ENCODE peak calls at places on chromosomes 5 and 9, in four cellular contexts. V, J, T and S are unnamed samples. For H3K27me3, the result is how much of the 10 kb centered on the place peaks cover.

GRCh38 chr9:13064060-13064459 is 215.4 kb downstream of the MPDZ start:
- DNase-seq in V (no peak), J (no peak), T (no peak), S (no peak)

GRCh38 chr5:37071901-37072581 is 177.1 kb downstream of the CPLANE1 start:
- DNase-seq in V (peak), J (no peak), T (no peak), S (no peak)

GRCh38 chr9:92626484-92626883 is 43.4 kb downstream of the IPPK start:
- DNase-seq in V (no peak), J (no peak), T (no peak), S (no peak)

GRCh38 chr5:150111121-150111520 is 24.8 kb upstream of the CSF1R start:
- DNase-seq in V (no peak), J (no peak), T (no peak), S (no peak)

GRCh38 chr9:115553082-115553481 is 435.1 kb upstream of the TNC start:
- DNase-seq in V (no peak), J (no peak), T (no peak), S (peak)

GRCh38 chr9:118928723-118929122 is 440.5 kb downstream of the BRINP1 start:
- DNase-seq in V (no peak), J (no peak), T (no peak), S (peak)

GRCh38 chr9:79583957-79584654 is 12.3 kb downstream of the TLE4 start:
- DNase-seq in V (no peak), J (no peak), T (no peak), S (no peak)

GRCh38 chr5:151123897-151124751 is 33.5 kb downstream of the ANXA6 start:
- DNase-seq in V (no peak), J (no peak), T (peak), S (no peak)

GRCh38 chr9:27065288-27065687 is 43.7 kb upstream of the TEK start:
- DNase-seq in V (peak), J (no peak), T (no peak), S (no peak)

GRCh38 chr9:82604947-82605656 is 457.8 kb downstream of the RASEF start:
- DNase-seq in V (peak), J (no peak), T (no peak), S (no peak)

GRCh38 chr5:87002485-87002884 is 265.2 kb upstream of the RASA1 start:
- DNase-seq in V (no peak), J (no peak), T (no peak), S (no peak)

GRCh38 chr9:133835273-133835901 is 97.2 kb upstream of the SARDH start:
- DNase-seq in V (no peak), J (no peak), T (no peak), S (no peak)

GRCh38 chr9:77810637-77811119 is 162.6 kb upstream of the GNA14 start:
- DNase-seq in V (no peak), J (no peak), T (no peak), S (no peak)

GRCh38 chr5:142293486-142293885 is 31.3 kb downstream of the SPRY4 start:
- DNase-seq in V (peak), J (no peak), T (no peak), S (no peak)

GRCh38 chr5:154479160-154479943 is 1.3 kb upstream of the HAND1 start:
- DNase-seq in V (no peak), J (no peak), T (no peak), S (no peak)

GRCh38 chr9:4138180-4138579 is 161.7 kb downstream of the GLIS3 start:
- DNase-seq in V (no peak), J (no peak), T (no peak), S (no peak)

GRCh38 chr5:68333649-68334549 is 118.3 kb downstream of the PIK3R1 start:
- DNase-seq in V (peak), J (no peak), T (no peak), S (no peak)

GRCh38 chr5:133885566-133885965 is 82.9 kb downstream of the C5orf15 start:
- DNase-seq in V (no peak), J (no peak), T (no peak), S (no peak)

GRCh38 chr9:122456123-122456522 is 21.6 kb downstream of the OR1J1 start:
- DNase-seq in V (no peak), J (no peak), T (no peak), S (no peak)

GRCh38 chr9:2321523-2322148 is 300.0 kb upstream of the VLDLR start:
- DNase-seq in V (no peak), J (no peak), T (no peak), S (no peak)

GRCh38 chr9:78682206-78682605 is 385.3 kb downstream of the PSAT1 start:
- DNase-seq in V (no peak), J (no peak), T (no peak), S (no peak)

GRCh38 chr5:53730938-53731337 is 170.5 kb downstream of the NDUFS4 start:
- DNase-seq in V (no peak), J (no peak), T (no peak), S (no peak)

GRCh38 chr5:32100903-32101302 is 73.2 kb downstream of the GOLPH3 start:
- DNase-seq in V (no peak), J (no peak), T (no peak), S (no peak)

GRCh38 chr5:32100230-32100629 is 73.9 kb downstream of the GOLPH3 start:
- DNase-seq in V (no peak), J (no peak), T (no peak), S (no peak)

GRCh38 chr5:32098291-32098690 is 75.8 kb downstream of the GOLPH3 start:
- DNase-seq in V (no peak), J (no peak), T (no peak), S (no peak)

GRCh38 chr5:32098806-32099435 is 75.2 kb downstream of the GOLPH3 start:
- DNase-seq in V (no peak), J (no peak), T (no peak), S (no peak)

DNA sequence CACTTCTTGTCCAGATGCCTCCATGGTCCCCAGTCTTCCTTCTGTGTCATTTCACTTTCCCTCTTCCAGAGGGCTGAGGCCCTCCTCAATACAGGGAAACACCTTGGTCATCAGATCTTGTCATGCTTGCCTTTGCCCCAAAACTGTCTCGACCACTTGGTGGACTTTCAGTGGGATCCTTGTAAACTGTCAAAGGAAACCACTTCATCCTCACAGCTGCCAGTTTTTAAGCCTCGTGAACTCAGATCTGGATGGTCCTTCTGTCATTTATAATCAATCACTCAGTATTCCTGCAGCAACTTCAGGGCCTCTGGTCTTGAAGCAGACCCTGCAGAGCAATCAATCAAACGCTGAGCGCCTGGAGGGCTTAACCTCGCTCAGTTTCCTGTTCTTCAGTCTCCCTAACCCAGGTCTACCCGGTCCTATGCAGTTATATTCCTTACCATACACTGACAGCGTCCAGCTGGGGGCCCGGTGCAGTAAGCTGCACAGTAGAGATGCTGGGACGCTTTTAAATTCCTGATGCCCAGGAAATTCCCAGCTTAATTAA is 74.6 kb downstream of the GOLPH3 start:
- DNase-seq in V (no peak), J (no peak), T (no peak), S (no peak)
- H3K9ac ChIP-seq in V (no peak), J (no peak), T (no peak), S (no peak)

GRCh38 chr5:178205749-178206047 is 1.4 kb downstream of the HNRNPAB start:
- DNase-seq in V (no peak), J (no peak), T (no peak), S (no peak)

GRCh38 chr5:178204205-178205009 is at the start of gene HNRNPAB:
- DNase-seq in V (peak), J (peak), T (peak), S (peak)

GRCh38 chr5:178206166-178207101 is 2.1 kb downstream of the HNRNPAB start:
- DNase-seq in V (no peak), J (no peak), T (no peak), S (no peak)

GRCh38 chr5:178203670-178204204 is 596 bp upstream of the HNRNPAB start:
- DNase-seq in V (no peak), J (no peak), T (no peak), S (no peak)

GRCh38 chr5:178205010-178205748 is 846 bp downstream of the HNRNPAB start:
- DNase-seq in V (peak), J (no peak), T (no peak), S (no peak)
- TF ChIP-seq SUZ12 in V (no peak), J (no peak), T (no peak), S (no peak)

DNA sequence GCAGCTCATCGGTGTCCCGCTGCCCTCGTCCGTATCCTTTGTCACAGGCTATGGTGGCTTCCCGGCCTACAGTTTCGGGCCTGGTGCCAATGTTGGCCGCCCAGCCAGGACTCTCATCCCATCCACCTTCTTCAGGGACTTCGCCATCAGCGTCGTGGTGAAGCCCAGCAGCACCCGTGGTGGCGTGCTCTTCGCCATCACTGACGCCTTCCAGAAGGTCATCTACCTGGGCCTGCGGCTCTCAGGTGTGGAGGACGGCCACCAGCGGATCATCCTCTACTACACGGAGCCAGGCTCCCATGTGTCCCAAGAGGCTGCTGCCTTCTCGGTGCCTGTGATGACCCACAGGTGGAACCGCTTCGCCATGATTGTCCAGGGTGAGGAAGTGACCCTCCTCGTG is 41.9 kb downstream of the COL15A1 start:
- DNase-seq in V (no peak), J (no peak), T (no peak), S (no peak)
- H3K27me3 ChIP-seq in V (under half), J (under half), T (under half), S (under half)

DNA sequence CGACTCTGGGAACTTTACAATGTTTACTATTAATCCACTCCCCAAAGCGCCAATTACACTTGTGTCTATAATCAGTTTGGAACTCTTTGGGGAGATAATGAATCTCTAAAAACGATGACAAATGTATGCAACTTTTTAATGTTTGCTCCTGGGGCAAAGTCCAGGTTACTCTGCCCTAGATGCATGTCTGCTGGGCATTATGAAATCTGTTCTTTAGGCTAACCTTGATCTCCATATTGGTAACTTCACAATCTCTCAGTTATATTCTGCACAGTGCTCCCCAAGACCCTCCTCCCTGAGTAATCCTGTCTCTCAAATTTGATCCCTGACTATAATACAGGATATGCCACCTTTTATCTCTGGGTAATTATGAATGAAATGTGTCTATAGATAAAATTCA is 152.2 kb upstream of the TRPM3 start:
- DNase-seq in V (peak), J (no peak), T (no peak), S (no peak)
- H3K9ac ChIP-seq in V (no peak), J (no peak), T (no peak), S (no peak)